ENCODE peak calls at places on chromosomes 5 and 9, in six cellular contexts. One of them, this sample, is unnamed. For H3K9me3 and H3K36me3, the result is how much of the 10 kb centered on the place peaks cover.

GRCh38 chr5:97266576-97266975 is 83.5 kb upstream of the RIOK2 start:
- DNase-seq in GM23248: peak
- DNase-seq in heart left ventricle: peak
- DNase-seq in HCT116: no peak
- DNase-seq in transverse colon: no peak
- DNase-seq in mucosa of descending colon: no peak
- DNase-seq in this sample: peak

GRCh38 chr5:88045931-88046461 is 222.6 kb downstream of the TMEM161B start:
- DNase-seq in GM23248: no peak
- DNase-seq in heart left ventricle: no peak
- DNase-seq in HCT116: no peak
- DNase-seq in transverse colon: no peak
- DNase-seq in mucosa of descending colon: no peak
- DNase-seq in this sample: no peak

GRCh38 chr9:76835571-76836283 is 70.2 kb downstream of the PRUNE2 start:
- DNase-seq in GM23248: peak
- DNase-seq in heart left ventricle: no peak
- DNase-seq in HCT116: no peak
- DNase-seq in transverse colon: no peak
- DNase-seq in mucosa of descending colon: no peak
- DNase-seq in this sample: peak

GRCh38 chr9:4235951-4236804 is 63.7 kb downstream of the GLIS3 start:
- DNase-seq in GM23248: peak
- DNase-seq in heart left ventricle: no peak
- DNase-seq in HCT116: peak
- DNase-seq in transverse colon: no peak
- DNase-seq in mucosa of descending colon: no peak
- DNase-seq in this sample: no peak

GRCh38 chr9:77946969-77947368 is 84.6 kb downstream of the GNAQ start:
- DNase-seq in GM23248: no peak
- DNase-seq in heart left ventricle: peak
- DNase-seq in HCT116: no peak
- DNase-seq in transverse colon: peak
- DNase-seq in mucosa of descending colon: peak
- DNase-seq in this sample: peak

GRCh38 chr5:84603557-84604185 is 219.0 kb upstream of the EDIL3 start:
- DNase-seq in GM23248: peak
- DNase-seq in heart left ventricle: peak
- DNase-seq in HCT116: no peak
- DNase-seq in transverse colon: no peak
- DNase-seq in mucosa of descending colon: no peak
- DNase-seq in this sample: peak

GRCh38 chr5:175394601-175395000 is 49.4 kb downstream of the DRD1 start:
- DNase-seq in GM23248: no peak
- DNase-seq in heart left ventricle: no peak
- DNase-seq in HCT116: no peak
- DNase-seq in transverse colon: no peak
- DNase-seq in mucosa of descending colon: no peak
- DNase-seq in this sample: no peak

GRCh38 chr9:116697887-116698286 is 10.8 kb downstream of the TRIM32 start:
- DNase-seq in GM23248: no peak
- DNase-seq in heart left ventricle: no peak
- DNase-seq in HCT116: no peak
- DNase-seq in transverse colon: no peak
- DNase-seq in mucosa of descending colon: no peak
- DNase-seq in this sample: no peak

GRCh38 chr5:142325677-142326479 is 1.1 kb upstream of the SPRY4 start:
- DNase-seq in GM23248: peak
- DNase-seq in heart left ventricle: peak
- DNase-seq in HCT116: peak
- DNase-seq in transverse colon: peak
- DNase-seq in mucosa of descending colon: peak
- DNase-seq in this sample: peak

GRCh38 chr9:90965141-90965910 is 163.7 kb downstream of the SYK start:
- DNase-seq in GM23248: no peak
- DNase-seq in heart left ventricle: no peak
- DNase-seq in HCT116: no peak
- DNase-seq in transverse colon: no peak
- DNase-seq in mucosa of descending colon: no peak
- DNase-seq in this sample: no peak

GRCh38 chr9:97632406-97632991 is 669 bp downstream of the TSTD2 start:
- DNase-seq in GM23248: peak
- DNase-seq in heart left ventricle: peak
- DNase-seq in HCT116: no peak
- DNase-seq in transverse colon: peak
- DNase-seq in mucosa of descending colon: peak
- DNase-seq in this sample: peak

GRCh38 chr5:149549461-149550266 is 1.6 kb downstream of the CSNK1A1 start:
- DNase-seq in GM23248: peak
- DNase-seq in heart left ventricle: no peak
- DNase-seq in HCT116: peak
- DNase-seq in transverse colon: peak
- DNase-seq in mucosa of descending colon: no peak
- DNase-seq in this sample: peak

DNA sequence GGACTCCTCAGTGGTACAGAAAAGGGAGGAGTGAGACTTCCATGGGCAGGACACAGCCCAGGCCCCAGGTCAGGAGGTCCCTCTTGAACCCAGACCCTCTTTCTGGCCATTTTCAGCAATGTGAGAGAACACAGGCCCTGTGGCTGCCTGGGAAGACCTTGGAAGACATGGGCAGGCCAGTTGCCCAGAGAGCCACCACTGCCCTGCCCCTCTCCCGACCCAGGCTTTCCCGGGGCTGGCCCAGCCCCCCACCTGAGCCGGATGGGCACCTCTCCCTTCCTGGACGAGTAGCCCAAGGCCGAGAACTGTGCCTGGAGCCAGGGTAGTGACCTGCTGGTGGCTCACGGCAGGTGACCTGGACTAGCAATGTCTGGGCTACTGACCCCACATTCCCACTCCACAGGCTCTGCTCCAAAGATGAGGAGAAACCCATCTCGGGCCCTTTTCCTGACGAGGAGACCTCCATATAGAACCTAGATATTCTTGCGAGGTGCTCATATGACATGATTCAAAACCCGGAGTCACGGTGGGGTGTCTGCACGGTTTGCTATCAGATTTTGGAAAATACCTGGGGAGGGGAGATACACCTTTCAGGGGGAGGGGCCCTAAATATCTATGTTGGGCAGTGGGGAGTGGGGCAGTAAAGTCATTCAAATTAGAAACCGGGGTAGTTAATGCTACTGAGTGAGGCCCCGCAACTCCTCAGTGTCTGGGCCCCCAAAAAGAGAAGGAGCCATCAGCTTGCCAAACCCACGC is 59.4 kb downstream of the ZNF354C start:
- DNase-seq in GM23248: no peak
- DNase-seq in heart left ventricle: no peak
- DNase-seq in HCT116: no peak
- DNase-seq in transverse colon: no peak
- DNase-seq in mucosa of descending colon: no peak
- DNase-seq in this sample: no peak
- H3K9me3 ChIP-seq in GM23248: under half
- H3K9me3 ChIP-seq in heart left ventricle: under half
- H3K9me3 ChIP-seq in HCT116: under half
- H3K9me3 ChIP-seq in transverse colon: under half
- H3K9me3 ChIP-seq in mucosa of descending colon: under half
- H3K9me3 ChIP-seq in this sample: under half

DNA sequence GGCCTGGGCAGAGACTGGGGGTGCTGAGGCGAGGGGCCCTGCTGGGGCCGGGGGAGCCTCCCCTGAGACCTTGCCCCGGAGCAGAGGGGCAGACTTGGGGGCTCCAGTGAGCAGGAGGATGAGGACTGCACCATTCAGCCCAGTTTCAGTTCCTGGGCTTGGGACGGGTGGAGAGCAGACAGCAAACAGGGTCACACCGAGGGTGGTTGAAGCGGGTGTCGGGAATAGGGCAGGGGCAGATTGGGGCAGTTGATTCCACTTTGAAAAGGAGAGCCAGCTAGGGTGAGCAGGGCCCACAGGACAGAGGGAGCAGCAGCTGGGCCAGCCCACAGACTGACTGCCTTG is 4.5 kb downstream of the GRK6 start:
- DNase-seq in GM23248: no peak
- DNase-seq in heart left ventricle: no peak
- DNase-seq in HCT116: no peak
- DNase-seq in transverse colon: no peak
- DNase-seq in mucosa of descending colon: no peak
- DNase-seq in this sample: no peak
- H3K36me3 ChIP-seq in GM23248: under half
- H3K36me3 ChIP-seq in heart left ventricle: under half
- H3K36me3 ChIP-seq in HCT116: under half
- H3K36me3 ChIP-seq in transverse colon: under half
- H3K36me3 ChIP-seq in mucosa of descending colon: under half
- H3K36me3 ChIP-seq in this sample: half or more

DNA sequence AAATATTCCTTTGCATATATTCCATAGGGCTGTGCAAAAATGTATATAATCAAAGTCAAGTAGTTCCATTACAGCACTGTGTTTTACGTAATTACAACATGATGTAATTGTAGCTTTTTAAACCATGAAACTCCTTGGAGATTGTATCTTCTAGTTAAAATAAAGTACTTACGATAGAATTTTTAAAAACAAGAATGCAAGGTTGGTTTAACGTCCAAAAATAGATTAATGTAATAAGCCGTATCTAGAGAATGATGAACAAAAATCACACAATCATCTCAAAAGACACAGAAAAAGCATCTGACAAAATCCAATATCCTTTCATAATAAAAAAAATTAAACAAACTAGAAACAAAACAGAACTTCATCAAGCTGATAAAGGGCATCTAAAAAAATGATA is 86.2 kb downstream of the DENND1A start:
- DNase-seq in GM23248: no peak
- DNase-seq in heart left ventricle: no peak
- DNase-seq in HCT116: no peak
- DNase-seq in transverse colon: no peak
- DNase-seq in mucosa of descending colon: no peak
- DNase-seq in this sample: no peak
- H3K9me3 ChIP-seq in GM23248: under half
- H3K9me3 ChIP-seq in heart left ventricle: under half
- H3K9me3 ChIP-seq in HCT116: under half
- H3K9me3 ChIP-seq in transverse colon: under half
- H3K9me3 ChIP-seq in mucosa of descending colon: under half
- H3K9me3 ChIP-seq in this sample: under half

DNA sequence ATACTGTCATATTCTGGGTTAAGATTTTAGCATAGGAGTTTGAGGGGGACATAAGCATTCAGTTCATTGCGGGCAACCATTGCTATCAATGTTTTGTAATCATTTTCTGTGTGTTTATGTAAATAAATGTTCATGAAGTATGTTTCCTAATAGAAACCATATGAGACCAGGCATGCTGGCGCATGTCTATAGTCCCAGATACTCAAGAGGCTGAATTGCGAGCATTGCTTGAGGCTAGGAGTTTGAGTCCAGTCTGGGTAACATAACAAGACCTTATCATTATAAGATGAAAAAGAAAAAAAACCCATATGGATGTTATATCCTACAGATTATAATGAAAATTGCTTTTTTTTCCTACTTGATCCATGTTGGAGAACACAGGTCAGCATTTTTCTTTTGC is 91.1 kb downstream of the F2RL2 start:
- DNase-seq in GM23248: no peak
- DNase-seq in heart left ventricle: no peak
- DNase-seq in HCT116: no peak
- DNase-seq in transverse colon: no peak
- DNase-seq in mucosa of descending colon: no peak
- DNase-seq in this sample: no peak
- H3K36me3 ChIP-seq in GM23248: under half
- H3K36me3 ChIP-seq in heart left ventricle: under half
- H3K36me3 ChIP-seq in HCT116: under half
- H3K36me3 ChIP-seq in transverse colon: under half
- H3K36me3 ChIP-seq in mucosa of descending colon: under half
- H3K36me3 ChIP-seq in this sample: under half

DNA sequence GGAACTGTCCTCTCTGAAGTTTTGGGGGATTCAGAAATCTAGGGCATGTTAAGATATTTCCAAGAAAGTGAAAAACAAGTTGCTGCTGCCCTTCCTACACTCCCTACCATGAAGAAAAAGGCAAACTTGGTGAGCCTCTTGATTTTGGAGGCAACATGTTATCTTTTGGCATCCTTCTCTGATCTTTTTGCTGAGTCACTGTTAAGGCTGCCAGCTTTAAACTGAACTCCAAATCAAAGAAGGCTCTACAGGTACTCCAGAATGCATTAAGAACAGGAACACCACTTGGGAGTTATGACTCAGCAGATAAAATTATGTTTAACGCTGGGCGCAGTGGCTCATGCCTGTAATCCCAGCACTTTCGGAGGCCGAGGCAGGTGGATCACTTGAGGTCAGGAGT is 24.0 kb downstream of the PCDHB15 start:
- DNase-seq in GM23248: no peak
- DNase-seq in heart left ventricle: no peak
- DNase-seq in HCT116: no peak
- DNase-seq in transverse colon: no peak
- DNase-seq in mucosa of descending colon: no peak
- DNase-seq in this sample: no peak
- H3K9me3 ChIP-seq in GM23248: under half
- H3K9me3 ChIP-seq in heart left ventricle: half or more
- H3K9me3 ChIP-seq in HCT116: under half
- H3K9me3 ChIP-seq in transverse colon: half or more
- H3K9me3 ChIP-seq in mucosa of descending colon: half or more
- H3K9me3 ChIP-seq in this sample: under half

GRCh38 chr9:89339807-89340206 is 21.5 kb downstream of the SECISBP2 start:
- DNase-seq in GM23248: no peak
- DNase-seq in heart left ventricle: no peak
- DNase-seq in HCT116: no peak
- DNase-seq in transverse colon: no peak
- DNase-seq in mucosa of descending colon: no peak
- DNase-seq in this sample: no peak
- H3K36me3 ChIP-seq in GM23248: under half
- H3K36me3 ChIP-seq in heart left ventricle: under half
- H3K36me3 ChIP-seq in HCT116: under half
- H3K36me3 ChIP-seq in transverse colon: half or more
- H3K36me3 ChIP-seq in mucosa of descending colon: under half
- H3K36me3 ChIP-seq in this sample: under half

GRCh38 chr9:113042884-113043657 is 13.5 kb downstream of the ZFP37 start:
- DNase-seq in GM23248: peak
- DNase-seq in heart left ventricle: no peak
- DNase-seq in HCT116: no peak
- DNase-seq in transverse colon: no peak
- DNase-seq in mucosa of descending colon: no peak
- DNase-seq in this sample: no peak
- H3K9me3 ChIP-seq in GM23248: under half
- H3K9me3 ChIP-seq in heart left ventricle: half or more
- H3K9me3 ChIP-seq in HCT116: under half
- H3K9me3 ChIP-seq in transverse colon: half or more
- H3K9me3 ChIP-seq in mucosa of descending colon: half or more
- H3K9me3 ChIP-seq in this sample: half or more

This sample was measured in MG63.